ENCODE peak calls at places on chromosome 2, in nine cellular contexts. E is pons, D is kidney epithelial cell, T is amygdala, U is AG08395, A is ACHN, K is tibial artery, M is NT2/D1, Q is GM23248. H is an unnamed sample.

GRCh38 chr2:100976634-100977391 is 25.3 kb upstream of the RPL31 start:
- DNase-seq in T (no peak), K (no peak), D (peak; percentile 72), E (no peak), U (no peak), A (no peak), Q (no peak), M (no peak), H (no peak)

GRCh38 chr2:217994776-217995274 is 8.0 kb downstream of the TNS1 start:
- DNase-seq in M (no peak), D (peak; percentile 55), E (no peak), T (no peak), A (peak; percentile 15), Q (peak; percentile 94), K (no peak), U (peak; percentile 92), H (no peak)

GRCh38 chr2:197209742-197210408 is 100.7 kb downstream of the ANKRD44 start:
- DNase-seq in U (no peak), A (peak; percentile 16), D (peak; percentile 84), Q (no peak), K (no peak), M (no peak), T (no peak), E (no peak), H (no peak)

GRCh38 chr2:45009928-45010705 is 865 bp upstream of the SIX2 start:
- DNase-seq in U (peak; percentile 65), Q (peak; percentile 83), M (no peak), K (peak; percentile 77), D (no peak), E (no peak), T (no peak), A (peak; percentile 61), H (no peak)

GRCh38 chr2:137865954-137866540 is 98.2 kb upstream of the HNMT start:
- DNase-seq in T (no peak), D (no peak), K (no peak), M (peak; percentile 65), U (peak; percentile 37), E (peak; percentile 63), A (peak; percentile 65), Q (peak; percentile 53), H (no peak)

GRCh38 chr2:28224648-28225471 is 167.8 kb upstream of the FOSL2 start:
- DNase-seq in U (peak; percentile 80), T (no peak), A (no peak), M (no peak), E (no peak), Q (peak; percentile 82), D (peak; percentile 78), K (no peak), H (no peak)

GRCh38 chr2:144256996-144257707 is 262.8 kb downstream of the ZEB2 start:
- DNase-seq in U (peak; percentile 62), M (no peak), T (no peak), A (no peak), D (no peak), K (no peak), Q (peak; percentile 48), E (no peak), H (no peak)

GRCh38 chr2:144183744-144184143 is 336.2 kb downstream of the ZEB2 start:
- DNase-seq in A (no peak), M (no peak), E (no peak), K (no peak), U (peak; percentile 65), T (no peak), Q (peak; percentile 90), D (no peak), H (no peak)

GRCh38 chr2:73885406-73885805 is 7.4 kb upstream of the ACTG2 start:
- DNase-seq in D (no peak), Q (no peak), U (no peak), A (no peak), M (no peak), K (no peak), T (no peak), E (no peak), H (no peak)

GRCh38 chr2:181752301-181752700 is 72.0 kb upstream of the NEUROD1 start:
- DNase-seq in E (no peak), K (no peak), A (no peak), U (no peak), Q (no peak), D (no peak), M (no peak), T (no peak), H (no peak)

GRCh38 chr2:19349911-19350677 is 8.3 kb downstream of the OSR1 start:
- DNase-seq in K (peak; percentile 59), U (no peak), M (peak; percentile 61), A (peak; percentile 44), D (no peak), T (peak; percentile 35), E (peak; percentile 76), Q (peak; percentile 39), H (peak; percentile 72)

GRCh38 chr2:55224761-55225261 is 7.3 kb downstream of the CLHC1 start:
- DNase-seq in A (no peak), E (peak; percentile 12), M (no peak), D (no peak), T (no peak), Q (no peak), U (no peak), K (no peak), H (no peak)

GRCh38 chr2:119683074-119683716 is 4.2 kb downstream of the TMEM177 start:
- DNase-seq in T (no peak), A (no peak), Q (no peak), U (no peak), D (no peak), E (no peak), K (no peak), M (no peak), H (no peak)

GRCh38 chr2:23050388-23050787 is 334.6 kb upstream of the KLHL29 start:
- DNase-seq in K (no peak), M (no peak), D (no peak), E (no peak), Q (no peak), A (no peak), T (no peak), U (no peak), H (no peak)

GRCh38 chr2:118835739-118836410 is 11.6 kb downstream of the EN1 start:
- DNase-seq in M (no peak), T (no peak), D (no peak), U (peak; percentile 61), K (no peak), Q (peak; percentile 67), A (peak; percentile 42), E (peak; percentile 8), H (no peak)

GRCh38 chr2:25885933-25886332 is 7.6 kb upstream of the ASXL2 start:
- DNase-seq in E (no peak), D (peak; percentile 70), A (peak; percentile 75), U (peak; percentile 22), M (no peak), K (no peak), Q (peak; percentile 78), T (no peak), H (no peak)

GRCh38 chr2:85541753-85542457 is 2.9 kb downstream of the MAT2A start:
- DNase-seq in T (no peak), Q (peak; percentile 66), M (no peak), D (no peak), A (no peak), E (no peak), U (no peak), K (no peak), H (no peak)

GRCh38 chr2:119864318-119864717 is 104.6 kb downstream of the PTPN4 start:
- DNase-seq in K (no peak), M (no peak), T (no peak), A (no peak), D (no peak), U (no peak), E (no peak), Q (no peak), H (no peak)

GRCh38 chr2:9741110-9741509 is 102.2 kb upstream of the TAF1B start:
- DNase-seq in Q (peak; percentile 19), T (no peak), U (no peak), E (no peak), K (no peak), D (no peak), M (no peak), A (no peak), H (no peak)

GRCh38 chr2:9102861-9103662 is 99.6 kb upstream of the MBOAT2 start:
- DNase-seq in Q (no peak), E (no peak), D (no peak), A (no peak), M (no peak), U (no peak), T (no peak), K (no peak), H (no peak)

GRCh38 chr2:84889332-84889731 is 8.4 kb upstream of the TRABD2A start:
- DNase-seq in Q (no peak), K (no peak), U (no peak), M (no peak), D (no peak), E (no peak), A (no peak), T (no peak), H (no peak)

GRCh38 chr2:200966770-200967169 is 3.3 kb upstream of the ORC2 start:
- DNase-seq in M (no peak), U (peak; percentile 61), Q (peak; percentile 83), E (no peak), A (peak; percentile 32), D (peak; percentile 26), K (no peak), T (no peak), H (no peak)

GRCh38 chr2:83022631-83023210 is 1436.4 kb downstream of the SUCLG1 start:
- DNase-seq in U (no peak), D (no peak), A (no peak), K (no peak), M (no peak), T (no peak), Q (no peak), E (no peak), H (no peak)

H was measured in nucleus accumbens.